ENCODE peak calls at places on chromosome 13, in six cellular contexts. T is small intestine, Q is neural crest cell, A is neural progenitor cell, V is IMR-90, B is endothelial cell of umbilical vein. L is an unnamed sample.

GRCh38 chr13:40776681-40777165 is 5.7 kb upstream of the MRPS31 start:
- DNase-seq in T (peak; percentile 59), Q (no peak), A (no peak), V (peak; percentile 55), B (peak; percentile 18), L (peak; percentile 39)

GRCh38 chr13:32645854-32646253 is 59.6 kb downstream of the PDS5B start:
- DNase-seq in T (no peak), Q (no peak), A (no peak), V (no peak), B (no peak), L (no peak)

GRCh38 chr13:108306768-108307332 is 37.3 kb downstream of the TNFSF13B start:
- DNase-seq in T (peak; percentile 20), Q (no peak), A (no peak), V (no peak), B (no peak), L (no peak)

GRCh38 chr13:112587359-112587766 is 590 bp downstream of the TUBGCP3 start:
- DNase-seq in T (peak; percentile 78), Q (peak; percentile 63), A (peak; percentile 85), V (peak; percentile 86), B (peak; percentile 85), L (peak; percentile 87)

GRCh38 chr13:21074601-21075302 is 13.4 kb upstream of the LATS2 start:
- DNase-seq in T (no peak), Q (no peak), A (no peak), V (no peak), B (peak; percentile 51), L (peak; percentile 68)

GRCh38 chr13:112837371-112838037 is 131.5 kb upstream of the MCF2L start:
- DNase-seq in T (no peak), Q (no peak), A (no peak), V (no peak), B (no peak), L (no peak)

GRCh38 chr13:27825153-27825552 is 32.9 kb downstream of the GSX1 start:
- DNase-seq in T (no peak), Q (peak; percentile 33), A (peak; percentile 23), V (no peak), B (no peak), L (no peak)

GRCh38 chr13:78121459-78122348 is 203.1 kb upstream of the EDNRB start:
- DNase-seq in T (peak; percentile 37), Q (peak; percentile 50), A (peak; percentile 65), V (peak; percentile 70), B (peak; percentile 82), L (peak; percentile 91)

GRCh38 chr13:33571618-33572017 is 246.3 kb upstream of the RFC3 start:
- DNase-seq in T (no peak), Q (no peak), A (no peak), V (no peak), B (no peak), L (no peak)

GRCh38 chr13:31982540-31982939 is 49.0 kb upstream of the FRY start:
- DNase-seq in T (peak; percentile 87), Q (no peak), A (no peak), V (peak; percentile 95), B (peak; percentile 24), L (peak; percentile 38)

GRCh38 chr13:26962671-26963070 is 202.1 kb upstream of the GPR12 start:
- DNase-seq in T (no peak), Q (no peak), A (no peak), V (no peak), B (no peak), L (no peak)

GRCh38 chr13:42526276-42526675 is 47.7 kb upstream of the TNFSF11 start:
- DNase-seq in T (no peak), Q (no peak), A (no peak), V (no peak), B (no peak), L (no peak)

GRCh38 chr13:43473437-43473836 is 313.3 kb downstream of the ENOX1 start:
- DNase-seq in T (peak; percentile 46), Q (no peak), A (no peak), V (no peak), B (peak; percentile 40), L (peak; percentile 0)

GRCh38 chr13:34107814-34108213 is 289.9 kb downstream of the RFC3 start:
- DNase-seq in T (no peak), Q (no peak), A (no peak), V (no peak), B (no peak), L (no peak)

GRCh38 chr13:93146584-93147292 is 79.9 kb upstream of the GPC6 start:
- DNase-seq in T (no peak), Q (no peak), A (no peak), V (peak; percentile 90), B (no peak), L (no peak)

GRCh38 chr13:93996471-93996870 is 483.0 kb downstream of the DCT start:
- DNase-seq in T (no peak), Q (no peak), A (no peak), V (no peak), B (no peak), L (no peak)

GRCh38 chr13:67140006-67140405 is 90.1 kb downstream of the PCDH9 start:
- DNase-seq in T (no peak), Q (no peak), A (no peak), V (no peak), B (no peak), L (no peak)

GRCh38 chr13:86757236-86757978 is 913.8 kb upstream of the SLITRK5 start:
- DNase-seq in T (peak; percentile 0), Q (no peak), A (no peak), V (no peak), B (no peak), L (no peak)

GRCh38 chr13:21894091-21894490 is 223.2 kb downstream of the FGF9 start:
- DNase-seq in T (peak; percentile 81), Q (no peak), A (no peak), V (no peak), B (no peak), L (no peak)

GRCh38 chr13:95156208-95156607 is 145.0 kb downstream of the ABCC4 start:
- DNase-seq in T (no peak), Q (no peak), A (no peak), V (peak; percentile 17), B (peak; percentile 50), L (peak; percentile 66)

GRCh38 chr13:91468301-91468700 is 69.9 kb downstream of the GPC5 start:
- DNase-seq in T (no peak), Q (no peak), A (no peak), V (peak; percentile 8), B (no peak), L (no peak)

GRCh38 chr13:43266953-43267615 is 243.7 kb downstream of the DNAJC15 start:
- DNase-seq in T (no peak), Q (no peak), A (peak; percentile 37), V (no peak), B (no peak), L (no peak)

GRCh38 chr13:96621634-96622033 is 372.6 kb downstream of the OXGR1 start:
- DNase-seq in T (no peak), Q (no peak), A (no peak), V (no peak), B (no peak), L (no peak)

GRCh38 chr13:48769107-48769704 is 115.5 kb downstream of the CYSLTR2 start:
- DNase-seq in T (peak; percentile 88), Q (peak; percentile 95), A (peak; percentile 90), V (peak; percentile 91), B (peak; percentile 93), L (peak; percentile 92)

GRCh38 chr13:99434258-99434788 is 66.9 kb upstream of the TM9SF2 start:
- DNase-seq in T (peak; percentile 42), Q (no peak), A (no peak), V (no peak), B (no peak), L (peak; percentile 13)

GRCh38 chr13:66899955-66900354 is 330.2 kb downstream of the PCDH9 start:
- DNase-seq in T (no peak), Q (no peak), A (no peak), V (peak; percentile 5), B (no peak), L (no peak)

GRCh38 chr13:94233401-94233800 is 246.1 kb downstream of the DCT start:
- DNase-seq in T (no peak), Q (no peak), A (no peak), V (peak; percentile 96), B (peak; percentile 26), L (peak; percentile 69)

GRCh38 chr13:24709186-24709913 is 29.1 kb downstream of the ATP12A start:
- DNase-seq in T (peak; percentile 57), Q (no peak), A (no peak), V (no peak), B (no peak), L (no peak)

GRCh38 chr13:87671824-87672603 is 843 bp downstream of the SLITRK5 start:
- DNase-seq in T (no peak), Q (peak; percentile 48), A (peak; percentile 62), V (no peak), B (no peak), L (no peak)

GRCh38 chr13:30371649-30372265 is 50.5 kb upstream of the UBE2L5 start:
- DNase-seq in T (peak; percentile 93), Q (no peak), A (no peak), V (peak; percentile 82), B (peak; percentile 36), L (peak; percentile 35)

GRCh38 chr13:31835932-31836331 is 96.6 kb downstream of the RXFP2 start:
- DNase-seq in T (no peak), Q (no peak), A (no peak), V (peak; percentile 59), B (peak; percentile 9), L (peak; percentile 12)

GRCh38 chr13:42395066-42395821 is 123.3 kb downstream of the AKAP11 start:
- DNase-seq in T (no peak), Q (no peak), A (no peak), V (no peak), B (no peak), L (no peak)